ENCODE peak calls at places on chromosomes 5 and 9, in ten cellular contexts. One of them, this sample, is unnamed. For H3K27me3, the result is how much of the 10 kb centered on the place peaks cover.

GRCh38 chr5:14351845-14352712 is 208.9 kb downstream of the TRIO start:
- DNase-seq in IMR-90: peak
- DNase-seq in adrenal gland: peak
- DNase-seq in A673: peak
- DNase-seq in hepatocyte: peak
- DNase-seq in stomach: peak
- DNase-seq in AG04450: peak
- DNase-seq in CD4-positive, alpha-beta T cell: peak
- DNase-seq in psoas muscle: peak
- DNase-seq in colonic mucosa: peak
- DNase-seq in this sample: peak

GRCh38 chr5:128536229-128536860 is 1.7 kb downstream of the FBN2 start:
- DNase-seq in adrenal gland: no peak
- DNase-seq in stomach: no peak
- DNase-seq in A673: no peak
- DNase-seq in CD4-positive, alpha-beta T cell: no peak
- DNase-seq in hepatocyte: peak
- DNase-seq in IMR-90: peak
- DNase-seq in psoas muscle: no peak
- DNase-seq in AG04450: no peak
- DNase-seq in colonic mucosa: no peak
- DNase-seq in this sample: no peak

GRCh38 chr5:89028579-89029272 is 145.7 kb upstream of the MEF2C start:
- DNase-seq in CD4-positive, alpha-beta T cell: no peak
- DNase-seq in stomach: no peak
- DNase-seq in A673: no peak
- DNase-seq in hepatocyte: no peak
- DNase-seq in adrenal gland: no peak
- DNase-seq in colonic mucosa: no peak
- DNase-seq in psoas muscle: no peak
- DNase-seq in AG04450: peak
- DNase-seq in IMR-90: peak
- DNase-seq in this sample: no peak

GRCh38 chr9:87305123-87305522 is 192.5 kb upstream of the DAPK1 start:
- DNase-seq in psoas muscle: no peak
- DNase-seq in A673: no peak
- DNase-seq in hepatocyte: no peak
- DNase-seq in colonic mucosa: no peak
- DNase-seq in stomach: no peak
- DNase-seq in adrenal gland: no peak
- DNase-seq in IMR-90: no peak
- DNase-seq in AG04450: no peak
- DNase-seq in CD4-positive, alpha-beta T cell: no peak
- DNase-seq in this sample: no peak

GRCh38 chr5:108326982-108327381 is 54.9 kb downstream of the FBXL17 start:
- DNase-seq in stomach: no peak
- DNase-seq in adrenal gland: no peak
- DNase-seq in A673: no peak
- DNase-seq in colonic mucosa: no peak
- DNase-seq in IMR-90: no peak
- DNase-seq in psoas muscle: no peak
- DNase-seq in CD4-positive, alpha-beta T cell: no peak
- DNase-seq in AG04450: no peak
- DNase-seq in hepatocyte: no peak
- DNase-seq in this sample: no peak

GRCh38 chr5:59786271-59786805 is 107.2 kb downstream of the PDE4D start:
- DNase-seq in colonic mucosa: no peak
- DNase-seq in A673: no peak
- DNase-seq in AG04450: no peak
- DNase-seq in IMR-90: peak
- DNase-seq in CD4-positive, alpha-beta T cell: no peak
- DNase-seq in hepatocyte: peak
- DNase-seq in stomach: no peak
- DNase-seq in adrenal gland: no peak
- DNase-seq in psoas muscle: no peak
- DNase-seq in this sample: no peak

GRCh38 chr9:129414377-129415021 is 206.4 kb downstream of the C9orf50 start:
- DNase-seq in IMR-90: peak
- DNase-seq in adrenal gland: no peak
- DNase-seq in CD4-positive, alpha-beta T cell: peak
- DNase-seq in hepatocyte: peak
- DNase-seq in AG04450: no peak
- DNase-seq in stomach: no peak
- DNase-seq in colonic mucosa: peak
- DNase-seq in psoas muscle: peak
- DNase-seq in A673: peak
- DNase-seq in this sample: no peak

GRCh38 chr5:91302958-91303357 is 80.2 kb downstream of the ARRDC3 start:
- DNase-seq in AG04450: no peak
- DNase-seq in psoas muscle: no peak
- DNase-seq in hepatocyte: no peak
- DNase-seq in IMR-90: no peak
- DNase-seq in A673: no peak
- DNase-seq in stomach: no peak
- DNase-seq in CD4-positive, alpha-beta T cell: no peak
- DNase-seq in adrenal gland: no peak
- DNase-seq in colonic mucosa: no peak
- DNase-seq in this sample: no peak

GRCh38 chr5:56070795-56071539 is 76.2 kb upstream of the IL6ST start:
- DNase-seq in AG04450: no peak
- DNase-seq in stomach: no peak
- DNase-seq in IMR-90: no peak
- DNase-seq in CD4-positive, alpha-beta T cell: no peak
- DNase-seq in hepatocyte: no peak
- DNase-seq in adrenal gland: no peak
- DNase-seq in psoas muscle: no peak
- DNase-seq in colonic mucosa: no peak
- DNase-seq in A673: no peak
- DNase-seq in this sample: no peak

GRCh38 chr9:5231212-5231611 is at the start of gene INSL4:
- DNase-seq in A673: no peak
- DNase-seq in CD4-positive, alpha-beta T cell: no peak
- DNase-seq in stomach: no peak
- DNase-seq in hepatocyte: no peak
- DNase-seq in AG04450: no peak
- DNase-seq in colonic mucosa: no peak
- DNase-seq in psoas muscle: no peak
- DNase-seq in IMR-90: peak
- DNase-seq in adrenal gland: no peak
- DNase-seq in this sample: no peak

GRCh38 chr9:113963017-113963620 is 87.0 kb downstream of the ZNF618 start:
- DNase-seq in hepatocyte: peak
- DNase-seq in stomach: peak
- DNase-seq in IMR-90: peak
- DNase-seq in colonic mucosa: peak
- DNase-seq in AG04450: no peak
- DNase-seq in psoas muscle: peak
- DNase-seq in A673: peak
- DNase-seq in adrenal gland: peak
- DNase-seq in CD4-positive, alpha-beta T cell: no peak
- DNase-seq in this sample: peak

GRCh38 chr9:91040371-91041215 is 239.0 kb downstream of the SYK start:
- DNase-seq in A673: no peak
- DNase-seq in adrenal gland: peak
- DNase-seq in colonic mucosa: no peak
- DNase-seq in hepatocyte: peak
- DNase-seq in psoas muscle: no peak
- DNase-seq in AG04450: no peak
- DNase-seq in stomach: no peak
- DNase-seq in IMR-90: peak
- DNase-seq in CD4-positive, alpha-beta T cell: no peak
- DNase-seq in this sample: peak

GRCh38 chr5:32027717-32028321 is 146.3 kb downstream of the GOLPH3 start:
- DNase-seq in psoas muscle: peak
- DNase-seq in stomach: no peak
- DNase-seq in A673: peak
- DNase-seq in adrenal gland: peak
- DNase-seq in hepatocyte: peak
- DNase-seq in colonic mucosa: peak
- DNase-seq in IMR-90: peak
- DNase-seq in CD4-positive, alpha-beta T cell: no peak
- DNase-seq in AG04450: peak
- DNase-seq in this sample: peak

GRCh38 chr5:114101153-114101552 is 260.7 kb upstream of the KCNN2 start:
- DNase-seq in psoas muscle: no peak
- DNase-seq in colonic mucosa: peak
- DNase-seq in IMR-90: peak
- DNase-seq in CD4-positive, alpha-beta T cell: no peak
- DNase-seq in adrenal gland: peak
- DNase-seq in stomach: no peak
- DNase-seq in A673: peak
- DNase-seq in hepatocyte: peak
- DNase-seq in AG04450: peak
- DNase-seq in this sample: no peak

GRCh38 chr9:5578698-5579085 is 50.2 kb upstream of the RIC1 start:
- DNase-seq in stomach: no peak
- DNase-seq in psoas muscle: no peak
- DNase-seq in IMR-90: no peak
- DNase-seq in adrenal gland: no peak
- DNase-seq in colonic mucosa: no peak
- DNase-seq in AG04450: no peak
- DNase-seq in A673: peak
- DNase-seq in hepatocyte: no peak
- DNase-seq in CD4-positive, alpha-beta T cell: no peak
- DNase-seq in this sample: no peak

GRCh38 chr5:151758430-151759241 is at the start of gene ATOX1:
- DNase-seq in colonic mucosa: peak
- DNase-seq in AG04450: peak
- DNase-seq in A673: peak
- DNase-seq in hepatocyte: peak
- DNase-seq in psoas muscle: peak
- DNase-seq in stomach: peak
- DNase-seq in adrenal gland: peak
- DNase-seq in CD4-positive, alpha-beta T cell: peak
- DNase-seq in IMR-90: peak
- DNase-seq in this sample: peak
- TF ChIP-seq CTCF in colonic mucosa: peak
- TF ChIP-seq CTCF in AG04450: no peak
- TF ChIP-seq CTCF in A673: no peak
- TF ChIP-seq CTCF in hepatocyte: no peak
- TF ChIP-seq CTCF in psoas muscle: peak
- TF ChIP-seq CTCF in stomach: no peak
- TF ChIP-seq CTCF in adrenal gland: peak
- TF ChIP-seq CTCF in CD4-positive, alpha-beta T cell: no peak
- TF ChIP-seq CTCF in IMR-90: no peak
- TF ChIP-seq CTCF in this sample: no peak

GRCh38 chr9:74500584-74500924 is 3.4 kb downstream of the RORB start:
- DNase-seq in stomach: no peak
- DNase-seq in A673: no peak
- DNase-seq in AG04450: no peak
- DNase-seq in colonic mucosa: no peak
- DNase-seq in psoas muscle: no peak
- DNase-seq in hepatocyte: no peak
- DNase-seq in IMR-90: no peak
- DNase-seq in adrenal gland: no peak
- DNase-seq in CD4-positive, alpha-beta T cell: no peak
- DNase-seq in this sample: no peak
- H3K27me3 ChIP-seq in stomach: half or more
- H3K27me3 ChIP-seq in A673: half or more
- H3K27me3 ChIP-seq in AG04450: under half
- H3K27me3 ChIP-seq in colonic mucosa: under half
- H3K27me3 ChIP-seq in psoas muscle: under half
- H3K27me3 ChIP-seq in hepatocyte: half or more
- H3K27me3 ChIP-seq in IMR-90: under half
- H3K27me3 ChIP-seq in adrenal gland: under half
- H3K27me3 ChIP-seq in CD4-positive, alpha-beta T cell: half or more
- H3K27me3 ChIP-seq in this sample: under half

DNA sequence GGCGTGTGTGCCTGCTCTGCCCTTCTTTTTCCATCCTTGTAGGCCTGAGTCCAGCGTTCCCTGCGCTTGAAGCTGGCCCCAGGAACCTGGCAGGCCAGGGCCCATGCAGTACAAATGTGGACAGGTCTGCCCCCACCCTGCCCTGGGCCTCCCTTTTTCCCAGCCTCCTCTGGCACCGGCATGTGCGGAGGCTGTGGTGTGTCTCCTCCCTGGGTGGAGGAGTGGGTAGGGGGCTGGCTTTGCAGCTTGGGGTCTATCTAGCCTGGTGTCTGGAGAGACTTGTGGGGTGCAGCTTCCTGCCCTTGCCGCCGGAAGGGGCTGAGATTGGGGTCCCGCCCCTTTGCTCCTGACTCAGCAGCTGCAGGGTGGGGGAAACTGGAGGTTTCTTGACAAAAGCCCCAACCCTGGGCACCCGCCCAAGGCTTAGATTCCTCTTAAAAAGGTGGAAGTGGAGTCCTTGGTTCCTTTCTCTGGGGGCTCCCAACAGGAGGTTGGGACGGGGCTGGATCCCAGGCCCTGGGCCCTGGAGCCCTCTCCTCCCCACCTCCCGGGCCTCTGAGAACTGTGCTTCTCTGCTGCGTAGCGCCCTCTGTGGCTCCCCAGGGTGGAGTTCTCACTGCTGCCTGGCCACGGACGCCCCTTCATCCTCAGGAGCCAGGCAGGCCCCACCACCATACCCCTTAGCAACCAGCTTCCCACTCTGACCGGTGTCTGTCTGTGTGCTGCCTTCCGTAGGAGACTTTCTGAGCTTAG is 18.0 kb downstream of the RXRA start:
- DNase-seq in colonic mucosa: no peak
- DNase-seq in stomach: no peak
- DNase-seq in hepatocyte: no peak
- DNase-seq in psoas muscle: no peak
- DNase-seq in adrenal gland: peak
- DNase-seq in AG04450: no peak
- DNase-seq in CD4-positive, alpha-beta T cell: no peak
- DNase-seq in A673: peak
- DNase-seq in IMR-90: peak
- DNase-seq in this sample: peak
- TF ChIP-seq CTCF in colonic mucosa: no peak
- TF ChIP-seq CTCF in stomach: no peak
- TF ChIP-seq CTCF in hepatocyte: no peak
- TF ChIP-seq CTCF in psoas muscle: no peak
- TF ChIP-seq CTCF in adrenal gland: no peak
- TF ChIP-seq CTCF in AG04450: peak
- TF ChIP-seq CTCF in CD4-positive, alpha-beta T cell: no peak
- TF ChIP-seq CTCF in A673: peak
- TF ChIP-seq CTCF in IMR-90: no peak
- TF ChIP-seq CTCF in this sample: no peak

DNA sequence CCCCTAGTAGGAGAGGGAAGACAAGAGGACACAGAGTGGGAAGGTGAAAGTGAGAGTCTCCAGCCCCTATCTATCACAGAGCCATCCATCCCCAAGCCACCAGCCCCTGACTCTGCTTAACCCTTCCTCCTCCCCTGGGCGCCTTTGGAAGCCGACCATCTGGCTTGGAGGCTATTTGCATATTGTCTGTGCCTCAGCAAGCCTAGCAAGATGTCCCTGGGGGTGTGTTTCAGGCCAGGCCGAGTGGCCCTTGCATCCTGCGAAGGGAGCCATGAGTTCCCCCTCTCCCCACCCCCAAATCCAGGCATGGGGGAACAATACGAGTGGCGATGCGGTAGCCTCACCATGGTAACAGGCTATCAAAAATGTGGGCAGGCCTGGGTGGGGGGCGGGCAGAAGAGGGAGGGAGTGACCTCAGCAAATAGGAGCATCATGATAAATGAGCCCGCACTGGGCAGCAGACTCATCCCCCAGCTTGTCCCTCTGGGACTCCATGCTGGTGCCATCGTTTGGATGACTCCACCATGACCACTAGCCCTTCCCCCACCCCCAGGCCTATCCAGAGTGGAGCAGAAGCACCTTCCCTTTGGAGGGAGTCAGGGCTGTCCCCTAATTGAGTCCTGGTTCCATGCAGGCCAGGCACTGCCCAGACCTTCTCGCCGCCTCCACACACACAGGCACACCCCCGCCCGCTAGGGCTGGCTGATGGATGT is 14.5 kb downstream of the URM1 start:
- DNase-seq in stomach: no peak
- DNase-seq in A673: no peak
- DNase-seq in AG04450: no peak
- DNase-seq in CD4-positive, alpha-beta T cell: no peak
- DNase-seq in colonic mucosa: no peak
- DNase-seq in IMR-90: no peak
- DNase-seq in psoas muscle: no peak
- DNase-seq in adrenal gland: no peak
- DNase-seq in hepatocyte: no peak
- DNase-seq in this sample: no peak
- H3K27me3 ChIP-seq in stomach: under half
- H3K27me3 ChIP-seq in A673: under half
- H3K27me3 ChIP-seq in AG04450: under half
- H3K27me3 ChIP-seq in CD4-positive, alpha-beta T cell: under half
- H3K27me3 ChIP-seq in colonic mucosa: under half
- H3K27me3 ChIP-seq in IMR-90: under half
- H3K27me3 ChIP-seq in psoas muscle: under half
- H3K27me3 ChIP-seq in adrenal gland: under half
- H3K27me3 ChIP-seq in hepatocyte: under half
- H3K27me3 ChIP-seq in this sample: under half

This sample was measured in lung.